ENCODE peak calls at places on chromosomes 2 and 18, in six cellular contexts. One of them, this sample, is unnamed.
A peak's percentile ranks its signal among the peaks of the same experiment; 100 is the strongest.

GRCh38 chr18:59639136-59639535 is 58.1 kb downstream of the CCBE1 start:
- DNase-seq in NB4: no peak
- DNase-seq in skeletal muscle cell: no peak
- DNase-seq in mesothelial cell of epicardium: no peak
- DNase-seq in stimulated activated CD4-positive, alpha-beta T cell treated with anti-CD3 and anti-CD28 coated beads, Interleukin-4, amount 100 ng/mL, for 48 hours: no peak
- DNase-seq in occipital lobe: no peak
- DNase-seq in this sample: no peak

GRCh38 chr2:231189171-231189530 is 9.3 kb upstream of the ARMC9 start:
- DNase-seq in NB4: no peak
- DNase-seq in skeletal muscle cell: no peak
- DNase-seq in mesothelial cell of epicardium: no peak
- DNase-seq in stimulated activated CD4-positive, alpha-beta T cell treated with anti-CD3 and anti-CD28 coated beads, Interleukin-4, amount 100 ng/mL, for 48 hours: no peak
- DNase-seq in occipital lobe: no peak
- DNase-seq in this sample: no peak

GRCh38 chr2:231123362-231123898 is 1.4 kb downstream of the HTR2B start:
- DNase-seq in NB4: no peak
- DNase-seq in skeletal muscle cell: no peak
- DNase-seq in mesothelial cell of epicardium: no peak
- DNase-seq in stimulated activated CD4-positive, alpha-beta T cell treated with anti-CD3 and anti-CD28 coated beads, Interleukin-4, amount 100 ng/mL, for 48 hours: no peak
- DNase-seq in occipital lobe: no peak
- DNase-seq in this sample: no peak

GRCh38 chr2:188569441-188569840 is 277.8 kb downstream of the GULP1 start:
- DNase-seq in NB4: no peak
- DNase-seq in skeletal muscle cell: peak; percentile 9
- DNase-seq in mesothelial cell of epicardium: no peak
- DNase-seq in stimulated activated CD4-positive, alpha-beta T cell treated with anti-CD3 and anti-CD28 coated beads, Interleukin-4, amount 100 ng/mL, for 48 hours: no peak
- DNase-seq in occipital lobe: no peak
- DNase-seq in this sample: no peak

GRCh38 chr2:176421291-176422050 is 152.2 kb downstream of the MTX2 start:
- DNase-seq in NB4: no peak
- DNase-seq in skeletal muscle cell: no peak
- DNase-seq in mesothelial cell of epicardium: no peak
- DNase-seq in stimulated activated CD4-positive, alpha-beta T cell treated with anti-CD3 and anti-CD28 coated beads, Interleukin-4, amount 100 ng/mL, for 48 hours: no peak
- DNase-seq in occipital lobe: no peak
- DNase-seq in this sample: no peak

GRCh38 chr2:69830045-69830905 is 815 bp downstream of the GMCL1 start:
- DNase-seq in NB4: peak; percentile 77
- DNase-seq in skeletal muscle cell: no peak
- DNase-seq in mesothelial cell of epicardium: peak; percentile 63
- DNase-seq in stimulated activated CD4-positive, alpha-beta T cell treated with anti-CD3 and anti-CD28 coated beads, Interleukin-4, amount 100 ng/mL, for 48 hours: peak; percentile 22
- DNase-seq in occipital lobe: no peak
- DNase-seq in this sample: peak; percentile 53

GRCh38 chr2:225040862-225041209 is 1.4 kb downstream of the DOCK10 start:
- DNase-seq in NB4: no peak
- DNase-seq in skeletal muscle cell: no peak
- DNase-seq in mesothelial cell of epicardium: no peak
- DNase-seq in stimulated activated CD4-positive, alpha-beta T cell treated with anti-CD3 and anti-CD28 coated beads, Interleukin-4, amount 100 ng/mL, for 48 hours: peak; percentile 27
- DNase-seq in occipital lobe: no peak
- DNase-seq in this sample: peak; percentile 9

GRCh38 chr2:69017876-69018275 is 4.9 kb downstream of the ANTXR1 start:
- DNase-seq in NB4: no peak
- DNase-seq in skeletal muscle cell: no peak
- DNase-seq in mesothelial cell of epicardium: no peak
- DNase-seq in stimulated activated CD4-positive, alpha-beta T cell treated with anti-CD3 and anti-CD28 coated beads, Interleukin-4, amount 100 ng/mL, for 48 hours: no peak
- DNase-seq in occipital lobe: no peak
- DNase-seq in this sample: no peak

GRCh38 chr2:171652411-171652775 is 34.9 kb upstream of the DYNC1I2 start:
- DNase-seq in NB4: peak; percentile 84
- DNase-seq in skeletal muscle cell: peak; percentile 25
- DNase-seq in mesothelial cell of epicardium: no peak
- DNase-seq in stimulated activated CD4-positive, alpha-beta T cell treated with anti-CD3 and anti-CD28 coated beads, Interleukin-4, amount 100 ng/mL, for 48 hours: no peak
- DNase-seq in occipital lobe: no peak
- DNase-seq in this sample: no peak

GRCh38 chr2:43117521-43118143 is 108.8 kb downstream of the ZFP36L2 start:
- DNase-seq in NB4: no peak
- DNase-seq in skeletal muscle cell: no peak
- DNase-seq in mesothelial cell of epicardium: no peak
- DNase-seq in stimulated activated CD4-positive, alpha-beta T cell treated with anti-CD3 and anti-CD28 coated beads, Interleukin-4, amount 100 ng/mL, for 48 hours: no peak
- DNase-seq in occipital lobe: no peak
- DNase-seq in this sample: no peak

GRCh38 chr18:34467059-34467458 is 242.3 kb upstream of the NOL4 start:
- DNase-seq in NB4: no peak
- DNase-seq in skeletal muscle cell: no peak
- DNase-seq in mesothelial cell of epicardium: no peak
- DNase-seq in stimulated activated CD4-positive, alpha-beta T cell treated with anti-CD3 and anti-CD28 coated beads, Interleukin-4, amount 100 ng/mL, for 48 hours: no peak
- DNase-seq in occipital lobe: no peak
- DNase-seq in this sample: no peak

GRCh38 chr18:47628898-47629297 is 301.6 kb downstream of the SMAD2 start:
- DNase-seq in NB4: no peak
- DNase-seq in skeletal muscle cell: no peak
- DNase-seq in mesothelial cell of epicardium: no peak
- DNase-seq in stimulated activated CD4-positive, alpha-beta T cell treated with anti-CD3 and anti-CD28 coated beads, Interleukin-4, amount 100 ng/mL, for 48 hours: no peak
- DNase-seq in occipital lobe: no peak
- DNase-seq in this sample: no peak

GRCh38 chr2:151071382-151071781 is 190.3 kb downstream of the RBM43 start:
- DNase-seq in NB4: peak; percentile 21
- DNase-seq in skeletal muscle cell: peak; percentile 26
- DNase-seq in mesothelial cell of epicardium: no peak
- DNase-seq in stimulated activated CD4-positive, alpha-beta T cell treated with anti-CD3 and anti-CD28 coated beads, Interleukin-4, amount 100 ng/mL, for 48 hours: no peak
- DNase-seq in occipital lobe: no peak
- DNase-seq in this sample: peak; percentile 20

GRCh38 chr2:194087569-194087968 is 1569.5 kb upstream of the SLC39A10 start:
- DNase-seq in NB4: no peak
- DNase-seq in skeletal muscle cell: peak; percentile 13
- DNase-seq in mesothelial cell of epicardium: no peak
- DNase-seq in stimulated activated CD4-positive, alpha-beta T cell treated with anti-CD3 and anti-CD28 coated beads, Interleukin-4, amount 100 ng/mL, for 48 hours: no peak
- DNase-seq in occipital lobe: no peak
- DNase-seq in this sample: no peak

GRCh38 chr18:11324956-11325873 is 175.8 kb upstream of the PIEZO2 start:
- DNase-seq in NB4: peak; percentile 48
- DNase-seq in skeletal muscle cell: peak; percentile 57
- DNase-seq in mesothelial cell of epicardium: no peak
- DNase-seq in stimulated activated CD4-positive, alpha-beta T cell treated with anti-CD3 and anti-CD28 coated beads, Interleukin-4, amount 100 ng/mL, for 48 hours: peak; percentile 1
- DNase-seq in occipital lobe: no peak
- DNase-seq in this sample: no peak

GRCh38 chr2:74020717-74021406 is 36.2 kb downstream of the TET3 start:
- DNase-seq in NB4: no peak
- DNase-seq in skeletal muscle cell: no peak
- DNase-seq in mesothelial cell of epicardium: no peak
- DNase-seq in stimulated activated CD4-positive, alpha-beta T cell treated with anti-CD3 and anti-CD28 coated beads, Interleukin-4, amount 100 ng/mL, for 48 hours: no peak
- DNase-seq in occipital lobe: no peak
- DNase-seq in this sample: no peak

GRCh38 chr2:42639340-42640077 is 71.1 kb downstream of the MTA3 start:
- DNase-seq in NB4: no peak
- DNase-seq in skeletal muscle cell: no peak
- DNase-seq in mesothelial cell of epicardium: no peak
- DNase-seq in stimulated activated CD4-positive, alpha-beta T cell treated with anti-CD3 and anti-CD28 coated beads, Interleukin-4, amount 100 ng/mL, for 48 hours: no peak
- DNase-seq in occipital lobe: no peak
- DNase-seq in this sample: no peak

GRCh38 chr2:98476192-98476868 is 31.7 kb downstream of the INPP4A start:
- DNase-seq in NB4: no peak
- DNase-seq in skeletal muscle cell: no peak
- DNase-seq in mesothelial cell of epicardium: no peak
- DNase-seq in stimulated activated CD4-positive, alpha-beta T cell treated with anti-CD3 and anti-CD28 coated beads, Interleukin-4, amount 100 ng/mL, for 48 hours: no peak
- DNase-seq in occipital lobe: no peak
- DNase-seq in this sample: no peak

GRCh38 chr2:209389124-209389523 is 34.7 kb upstream of the MAP2 start:
- DNase-seq in NB4: no peak
- DNase-seq in skeletal muscle cell: no peak
- DNase-seq in mesothelial cell of epicardium: no peak
- DNase-seq in stimulated activated CD4-positive, alpha-beta T cell treated with anti-CD3 and anti-CD28 coated beads, Interleukin-4, amount 100 ng/mL, for 48 hours: no peak
- DNase-seq in occipital lobe: no peak
- DNase-seq in this sample: no peak

GRCh38 chr2:233264667-233265066 is 13.2 kb downstream of the ATG16L1 start:
- DNase-seq in NB4: no peak
- DNase-seq in skeletal muscle cell: no peak
- DNase-seq in mesothelial cell of epicardium: no peak
- DNase-seq in stimulated activated CD4-positive, alpha-beta T cell treated with anti-CD3 and anti-CD28 coated beads, Interleukin-4, amount 100 ng/mL, for 48 hours: no peak
- DNase-seq in occipital lobe: no peak
- DNase-seq in this sample: no peak

GRCh38 chr2:77937366-77937765 is 415.2 kb upstream of the LRRTM4 start:
- DNase-seq in NB4: no peak
- DNase-seq in skeletal muscle cell: no peak
- DNase-seq in mesothelial cell of epicardium: no peak
- DNase-seq in stimulated activated CD4-positive, alpha-beta T cell treated with anti-CD3 and anti-CD28 coated beads, Interleukin-4, amount 100 ng/mL, for 48 hours: no peak
- DNase-seq in occipital lobe: no peak
- DNase-seq in this sample: no peak

GRCh38 chr2:3728104-3729054 is 25.0 kb downstream of the DCDC2C start:
- DNase-seq in NB4: peak; percentile 71
- DNase-seq in skeletal muscle cell: peak; percentile 24
- DNase-seq in mesothelial cell of epicardium: no peak
- DNase-seq in stimulated activated CD4-positive, alpha-beta T cell treated with anti-CD3 and anti-CD28 coated beads, Interleukin-4, amount 100 ng/mL, for 48 hours: no peak
- DNase-seq in occipital lobe: no peak
- DNase-seq in this sample: no peak

GRCh38 chr2:75563591-75563990 is 2.9 kb upstream of the EVA1A start:
- DNase-seq in NB4: no peak
- DNase-seq in skeletal muscle cell: no peak
- DNase-seq in mesothelial cell of epicardium: no peak
- DNase-seq in stimulated activated CD4-positive, alpha-beta T cell treated with anti-CD3 and anti-CD28 coated beads, Interleukin-4, amount 100 ng/mL, for 48 hours: no peak
- DNase-seq in occipital lobe: no peak
- DNase-seq in this sample: no peak